ENCODE peak calls at places on chromosomes 6 and 20, in nine cellular contexts. E, R, I, Y, L, S, W, K and H are unnamed samples.
A peak's percentile ranks its signal among the peaks of the same experiment; 100 is the strongest.

GRCh38 chr6:19121516-19121915 is 715.7 kb upstream of the ID4 start:
- DNase-seq in E (no peak), R (no peak), I (no peak), Y (no peak), L (no peak), S (no peak), W (no peak), K (no peak), H (no peak)

GRCh38 chr6:71349395-71349794 is 60.8 kb downstream of the OGFRL1 start:
- DNase-seq in E (peak; percentile 58), R (peak; percentile 48), I (no peak), Y (no peak), L (peak; percentile 39), S (peak; percentile 26), W (peak; percentile 67), K (no peak), H (no peak)

GRCh38 chr6:15864033-15864707 is 201.3 kb upstream of the DTNBP1 start:
- DNase-seq in E (no peak), R (no peak), I (no peak), Y (no peak), L (no peak), S (no peak), W (no peak), K (no peak), H (no peak)

GRCh38 chr6:33995046-33995872 is 150.6 kb downstream of the GRM4 start:
- DNase-seq in E (no peak), R (no peak), I (no peak), Y (no peak), L (no peak), S (no peak), W (no peak), K (peak; percentile 20), H (no peak)

GRCh38 chr6:53956068-53956711 is 155.1 kb upstream of the MLIP start:
- DNase-seq in E (peak; percentile 90), R (peak; percentile 80), I (peak; percentile 32), Y (no peak), L (peak; percentile 42), S (peak; percentile 74), W (peak; percentile 82), K (peak; percentile 88), H (peak; percentile 73)

GRCh38 chr20:676315-676937 is 824 bp upstream of the SCRT2 start:
- DNase-seq in E (no peak), R (no peak), I (no peak), Y (no peak), L (no peak), S (no peak), W (no peak), K (no peak), H (no peak)

GRCh38 chr6:161750677-161751076 is 476.8 kb upstream of the AGPAT4 start:
- DNase-seq in E (no peak), R (no peak), I (no peak), Y (no peak), L (no peak), S (no peak), W (peak; percentile 40), K (no peak), H (no peak)

GRCh38 chr6:506508-506907 is 115.0 kb downstream of the IRF4 start:
- DNase-seq in E (no peak), R (no peak), I (peak; percentile 58), Y (no peak), L (no peak), S (no peak), W (no peak), K (no peak), H (no peak)

GRCh38 chr6:168865-169455 is 123.3 kb upstream of the DUSP22 start:
- DNase-seq in E (peak; percentile 75), R (peak; percentile 63), I (no peak), Y (no peak), L (peak; percentile 58), S (peak; percentile 36), W (peak; percentile 71), K (no peak), H (no peak)

GRCh38 chr6:149185799-149186357 is 131.6 kb upstream of the TAB2 start:
- DNase-seq in E (no peak), R (no peak), I (no peak), Y (no peak), L (no peak), S (peak; percentile 55), W (no peak), K (no peak), H (no peak)

GRCh38 chr6:35955071-35955470 is 34.2 kb upstream of the SRPK1 start:
- DNase-seq in E (no peak), R (peak; percentile 81), I (no peak), Y (no peak), L (no peak), S (no peak), W (no peak), K (no peak), H (no peak)

GRCh38 chr20:62401331-62401779 is 5.7 kb downstream of the CABLES2 start:
- DNase-seq in E (no peak), R (peak; percentile 28), I (no peak), Y (no peak), L (no peak), S (peak; percentile 61), W (no peak), K (peak; percentile 85), H (peak; percentile 58)

GRCh38 chr20:62325172-62325905 is 22.5 kb downstream of the ADRM1 start:
- DNase-seq in E (no peak), R (no peak), I (no peak), Y (no peak), L (no peak), S (no peak), W (no peak), K (no peak), H (no peak)

GRCh38 chr6:136011475-136011874 is 160.0 kb downstream of the PDE7B start:
- DNase-seq in E (no peak), R (no peak), I (no peak), Y (no peak), L (no peak), S (no peak), W (peak; percentile 75), K (no peak), H (no peak)

GRCh38 chr6:126337323-126337722 is 2.6 kb upstream of the CENPW start:
- DNase-seq in E (peak; percentile 2), R (peak; percentile 85), I (no peak), Y (no peak), L (no peak), S (no peak), W (peak; percentile 92), K (no peak), H (no peak)

GRCh38 chr6:137964876-137965275 is 97.8 kb downstream of the TNFAIP3 start:
- DNase-seq in E (no peak), R (no peak), I (no peak), Y (no peak), L (peak; percentile 81), S (no peak), W (no peak), K (no peak), H (no peak)

GRCh38 chr20:32965581-32966373 is 38.5 kb downstream of the SUN5 start:
- DNase-seq in E (no peak), R (no peak), I (no peak), Y (no peak), L (no peak), S (no peak), W (no peak), K (no peak), H (no peak)

GRCh38 chr20:35568645-35569044 is 26.8 kb downstream of the ERGIC3 start:
- DNase-seq in E (no peak), R (peak; percentile 47), I (no peak), Y (no peak), L (peak; percentile 42), S (peak; percentile 46), W (no peak), K (peak; percentile 69), H (no peak)

GRCh38 chr6:139381216-139381615 is 6.8 kb upstream of the CITED2 start:
- DNase-seq in E (no peak), R (no peak), I (no peak), Y (no peak), L (no peak), S (no peak), W (peak; percentile 38), K (no peak), H (no peak)

GRCh38 chr6:118495639-118496296 is 52.3 kb upstream of the PLN start:
- DNase-seq in E (no peak), R (peak; percentile 57), I (no peak), Y (no peak), L (no peak), S (no peak), W (peak; percentile 50), K (no peak), H (no peak)

GRCh38 chr6:22251331-22251730 is 45.5 kb downstream of the PRL start:
- DNase-seq in E (no peak), R (peak; percentile 66), I (no peak), Y (no peak), L (no peak), S (peak; percentile 27), W (peak; percentile 81), K (no peak), H (no peak)

GRCh38 chr20:22447448-22447778 is 137.0 kb downstream of the FOXA2 start:
- DNase-seq in E (no peak), R (peak; percentile 59), I (no peak), Y (no peak), L (no peak), S (no peak), W (no peak), K (no peak), H (no peak)